ENCODE peak calls at places on chromosomes 11 and 22, in eight cellular contexts. F is transverse colon, E is K562, R is sigmoid colon, P is H1, A is tibial nerve, S is ovary, D is A549. B is an unnamed sample.

GRCh38 chr11:65382804-65383368 is 440 bp upstream of the SLC25A45 start:
- DNase-seq in F (peak), E (no peak), P (no peak), R (peak), A (no peak), S (no peak), D (no peak), B (no peak)

GRCh38 chr11:121393855-121394254 is 58.3 kb upstream of the SORL1 start:
- DNase-seq in F (no peak), A (no peak), D (no peak), R (no peak), P (no peak), E (no peak), S (no peak), B (no peak)

GRCh38 chr11:406796-407650 is 7.8 kb downstream of the SIGIRR start:
- DNase-seq in D (peak), S (peak), P (peak), A (peak), E (peak), R (peak), F (peak), B (peak)

GRCh38 chr11:72292106-72292790 is 48.3 kb upstream of the PHOX2A start:
- DNase-seq in R (no peak), F (no peak), S (no peak), D (no peak), E (no peak), A (no peak), P (no peak), B (no peak)

GRCh38 chr11:99988105-99988907 is 698.8 kb upstream of the ARHGAP42 start:
- DNase-seq in F (no peak), A (no peak), D (no peak), E (no peak), P (no peak), R (no peak), S (no peak), B (no peak)

GRCh38 chr11:20125927-20126326 is 34.3 kb downstream of the DBX1 start:
- DNase-seq in D (peak), E (no peak), A (no peak), P (no peak), R (no peak), F (no peak), S (no peak), B (no peak)

GRCh38 chr11:44837650-44838049 is 110.9 kb downstream of the TSPAN18 start:
- DNase-seq in F (no peak), E (no peak), A (no peak), D (no peak), R (no peak), S (no peak), P (no peak), B (no peak)

GRCh38 chr22:44686873-44687600 is 15.0 kb upstream of the PRR5 start:
- DNase-seq in P (no peak), D (peak), R (no peak), E (no peak), F (no peak), S (no peak), A (no peak), B (no peak)

GRCh38 chr22:40525250-40525884 is 111.2 kb downstream of the MRTFA start:
- DNase-seq in E (no peak), F (peak), A (no peak), S (peak), R (no peak), P (no peak), D (peak), B (no peak)

GRCh38 chr22:46887978-46888377 is 125.5 kb downstream of the TBC1D22A start:
- DNase-seq in E (no peak), S (no peak), A (no peak), F (no peak), P (no peak), D (no peak), R (no peak), B (no peak)

GRCh38 chr11:88779551-88779950 is 286.2 kb downstream of the GRM5 start:
- DNase-seq in A (no peak), S (no peak), P (no peak), R (no peak), D (peak), F (no peak), E (no peak), B (no peak)

GRCh38 chr11:126842038-126842437 is 158.5 kb downstream of the KIRREL3 start:
- DNase-seq in D (no peak), R (no peak), E (no peak), P (no peak), A (no peak), F (no peak), S (no peak), B (no peak)

GRCh38 chr11:113506461-113506860 is 31.3 kb upstream of the DRD2 start:
- DNase-seq in E (no peak), S (no peak), R (no peak), F (no peak), D (no peak), A (no peak), P (no peak), B (peak)

GRCh38 chr11:46914363-46914762 is 4.0 kb downstream of the LRP4 start:
- DNase-seq in D (no peak), E (peak), S (no peak), P (no peak), A (no peak), F (no peak), R (no peak), B (no peak)

GRCh38 chr22:36208162-36208765 is 6.7 kb upstream of the APOL4 start:
- DNase-seq in A (no peak), E (no peak), F (no peak), D (no peak), R (no peak), S (no peak), P (no peak), B (no peak)

GRCh38 chr22:27124336-27125023 is 467.1 kb downstream of the MIAT start:
- DNase-seq in E (no peak), D (no peak), A (no peak), S (peak), F (peak), P (no peak), R (peak), B (no peak)

GRCh38 chr22:27879923-27880322 is 39.1 kb downstream of the PITPNB start:
- DNase-seq in S (no peak), E (peak), D (peak), P (no peak), A (no peak), R (no peak), F (no peak), B (no peak)

GRCh38 chr22:45878051-45878764 is 98.8 kb downstream of the WNT7B start:
- DNase-seq in R (peak), D (no peak), A (peak), S (peak), F (peak), E (no peak), P (no peak), B (no peak)

GRCh38 chr22:28171135-28171534 is 252.1 kb upstream of the PITPNB start:
- DNase-seq in S (no peak), P (no peak), R (no peak), E (no peak), D (no peak), F (no peak), A (no peak), B (no peak)

GRCh38 chr11:102850973-102851745 is 7.8 kb upstream of the MMP3 start:
- DNase-seq in E (no peak), P (no peak), D (peak), A (no peak), F (peak), S (no peak), R (no peak), B (peak)

GRCh38 chr22:30857103-30857502 is 111.5 kb downstream of the MORC2 start:
- DNase-seq in S (no peak), A (no peak), F (no peak), R (no peak), P (no peak), D (no peak), E (no peak), B (peak)

GRCh38 chr22:36430863-36431262 is 43.1 kb upstream of the MYH9 start:
- DNase-seq in F (no peak), A (no peak), R (no peak), E (peak), P (no peak), D (peak), S (no peak), B (no peak)

GRCh38 chr11:78399136-78399535 is 18.5 kb downstream of the GAB2 start:
- DNase-seq in D (no peak), S (no peak), P (no peak), A (no peak), E (no peak), R (no peak), F (no peak), B (no peak)

GRCh38 chr22:49887716-49888115 is 30.5 kb downstream of the ALG12 start:
- DNase-seq in R (no peak), E (no peak), S (no peak), F (no peak), A (no peak), D (no peak), P (no peak), B (no peak)

GRCh38 chr11:5310423-5310822 is 8.7 kb upstream of the OR51B4 start:
- DNase-seq in D (no peak), A (no peak), E (no peak), R (no peak), S (no peak), F (no peak), P (no peak), B (no peak)

GRCh38 chr11:77249427-77249826 is 52.1 kb downstream of the GDPD4 start:
- DNase-seq in D (no peak), E (no peak), P (no peak), A (no peak), S (no peak), R (no peak), F (no peak), B (no peak)

GRCh38 chr11:65516135-65516968 is 8.5 kb upstream of the SCYL1 start:
- DNase-seq in A (no peak), E (no peak), D (no peak), S (no peak), F (no peak), P (no peak), R (peak), B (no peak)

GRCh38 chr11:103586756-103587155 is 449.7 kb upstream of the DDI1 start:
- DNase-seq in A (no peak), F (no peak), E (no peak), R (no peak), P (no peak), D (no peak), S (no peak), B (no peak)

GRCh38 chr11:47914743-47915142 is 65.6 kb upstream of the PTPRJ start:
- DNase-seq in E (no peak), F (no peak), S (no peak), D (no peak), A (no peak), R (no peak), P (no peak), B (no peak)

GRCh38 chr11:34263462-34264186 is 94.2 kb downstream of the ABTB2 start:
- DNase-seq in D (peak), P (no peak), E (no peak), R (peak), F (peak), S (no peak), A (no peak), B (no peak)

GRCh38 chr22:47391169-47392053 is 629.0 kb downstream of the TBC1D22A start:
- DNase-seq in E (no peak), R (peak), D (no peak), P (no peak), F (no peak), A (no peak), S (no peak), B (no peak)

GRCh38 chr11:7490054-7490453 is 4.7 kb downstream of the OLFML1 start:
- DNase-seq in F (no peak), S (no peak), P (no peak), A (no peak), R (no peak), E (no peak), D (no peak), B (peak)

GRCh38 chr22:42794551-42795510 is 62.2 kb downstream of the ARFGAP3 start:
- DNase-seq in F (no peak), D (no peak), R (no peak), P (no peak), S (peak), A (no peak), E (no peak), B (no peak)
- TF ChIP-seq CTCF in F (no peak), D (no peak), R (no peak), P (peak), S (no peak), A (no peak), E (peak), B (no peak)

GRCh38 chr22:19634576-19634975 is 79.7 kb upstream of the SEPTIN5 start:
- DNase-seq in P (no peak), S (no peak), E (no peak), R (peak), A (no peak), F (no peak), D (no peak), B (no peak)
- TF ChIP-seq EP300 in P (no peak), S (no peak), E (no peak), R (no peak), A (no peak), F (no peak), D (no peak), B (no peak)

DNA sequence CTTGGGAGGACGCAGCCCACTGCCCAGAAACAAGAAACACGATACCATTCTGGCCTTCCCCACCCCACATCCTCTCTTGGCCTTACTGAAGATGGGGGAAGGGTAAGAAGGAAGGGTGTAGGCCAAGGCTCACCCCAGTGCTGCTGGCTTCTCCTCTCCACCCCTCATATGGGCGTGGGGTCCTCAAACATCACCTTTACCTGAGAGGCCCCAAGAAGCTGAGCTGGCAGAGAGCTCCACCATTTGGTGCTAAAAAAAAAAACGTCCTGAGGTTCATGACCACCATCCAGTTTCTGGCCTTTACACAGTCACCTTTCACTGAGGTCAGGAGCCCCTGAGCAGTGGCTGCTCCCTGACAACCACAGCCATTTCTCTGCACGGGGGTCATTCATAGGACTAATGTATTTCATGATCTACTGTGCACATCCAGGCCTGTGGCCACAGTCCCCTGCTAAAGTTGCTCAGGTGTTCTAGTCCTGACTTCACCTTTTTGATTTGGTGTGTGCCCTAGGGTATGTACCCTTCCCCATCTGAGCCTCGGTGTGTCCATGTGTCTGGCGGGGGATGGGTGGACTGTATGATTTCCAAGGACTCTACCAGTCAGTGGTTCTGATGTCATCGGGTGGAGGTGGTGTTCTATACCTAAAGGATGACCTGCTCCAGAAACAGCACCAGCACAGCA is 15.1 kb downstream of the RHOG start:
- DNase-seq in R (no peak), A (no peak), P (no peak), S (no peak), F (no peak), D (no peak), E (no peak), B (no peak)
- TF ChIP-seq POLR2A in R (no peak), A (no peak), P (no peak), S (no peak), F (no peak), D (no peak), E (peak), B (no peak)

GRCh38 chr11:60895687-60896086 is 10.7 kb downstream of the PRPF19 start:
- DNase-seq in D (no peak), F (peak), P (no peak), S (no peak), A (no peak), R (no peak), E (no peak), B (no peak)
- TF ChIP-seq CTCF in D (no peak), F (no peak), P (no peak), S (no peak), A (no peak), R (no peak), E (no peak), B (no peak)

DNA sequence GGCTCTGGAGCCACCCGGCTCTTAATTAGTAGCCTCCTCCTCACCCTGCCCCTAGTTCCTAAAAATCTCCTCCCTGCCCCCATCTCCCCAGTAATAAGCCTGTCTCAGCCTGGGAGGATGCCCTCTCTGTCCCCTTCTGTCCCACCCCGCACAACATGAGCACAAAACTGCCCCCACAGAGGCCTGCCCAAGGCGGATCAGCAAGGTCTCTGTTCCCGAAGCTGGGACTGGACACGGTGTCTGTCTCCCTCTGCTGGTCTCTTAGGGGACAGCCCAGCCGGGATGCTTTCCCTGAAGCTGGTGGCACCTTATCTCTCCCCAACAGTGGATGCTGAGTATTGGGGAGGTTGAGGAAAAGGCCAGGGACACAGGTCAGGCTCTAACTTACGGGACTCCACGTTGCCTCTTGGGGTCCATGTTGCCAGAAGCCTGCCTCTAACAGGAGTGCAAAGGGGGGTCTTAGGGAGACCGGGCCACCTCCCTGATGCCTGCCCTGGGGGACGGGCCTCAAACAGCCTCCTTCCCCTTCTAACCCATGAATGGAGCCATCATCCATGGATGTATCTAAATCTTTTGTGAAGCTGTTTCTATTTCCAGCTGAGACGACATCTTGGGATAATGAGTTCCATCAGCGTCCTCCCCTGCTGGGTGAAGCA is 9.2 kb upstream of the RAD9A start:
- DNase-seq in P (no peak), D (peak), R (peak), S (peak), A (peak), F (peak), E (peak), B (no peak)
- TF ChIP-seq EP300 in P (no peak), D (no peak), R (no peak), S (no peak), A (no peak), F (no peak), E (peak), B (no peak)

DNA sequence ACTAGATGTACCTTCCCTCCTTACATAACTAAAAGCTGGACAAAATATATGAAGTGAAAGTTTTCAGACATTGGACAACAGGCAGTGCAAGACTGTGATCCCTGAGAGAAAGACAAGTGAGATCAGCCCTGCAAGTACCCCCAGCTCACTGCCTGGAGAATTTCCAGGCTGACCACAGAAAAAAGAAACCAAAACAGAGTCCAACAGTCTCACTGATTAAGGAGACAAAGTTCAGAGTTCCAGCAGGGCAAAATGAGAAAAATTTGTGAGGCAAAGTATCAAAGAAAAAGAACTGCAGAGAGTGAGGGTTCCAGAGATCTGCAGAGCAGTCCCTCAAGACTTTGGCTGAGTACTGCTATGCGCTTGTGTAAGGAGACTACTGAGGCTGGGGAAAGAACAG is 47.3 kb upstream of the TMEM45B start:
- DNase-seq in F (no peak), A (no peak), P (no peak), D (no peak), R (no peak), S (no peak), E (no peak), B (no peak)
- TF ChIP-seq POLR2A in F (no peak), A (no peak), P (no peak), D (no peak), R (no peak), S (no peak), E (no peak), B (no peak)

DNA sequence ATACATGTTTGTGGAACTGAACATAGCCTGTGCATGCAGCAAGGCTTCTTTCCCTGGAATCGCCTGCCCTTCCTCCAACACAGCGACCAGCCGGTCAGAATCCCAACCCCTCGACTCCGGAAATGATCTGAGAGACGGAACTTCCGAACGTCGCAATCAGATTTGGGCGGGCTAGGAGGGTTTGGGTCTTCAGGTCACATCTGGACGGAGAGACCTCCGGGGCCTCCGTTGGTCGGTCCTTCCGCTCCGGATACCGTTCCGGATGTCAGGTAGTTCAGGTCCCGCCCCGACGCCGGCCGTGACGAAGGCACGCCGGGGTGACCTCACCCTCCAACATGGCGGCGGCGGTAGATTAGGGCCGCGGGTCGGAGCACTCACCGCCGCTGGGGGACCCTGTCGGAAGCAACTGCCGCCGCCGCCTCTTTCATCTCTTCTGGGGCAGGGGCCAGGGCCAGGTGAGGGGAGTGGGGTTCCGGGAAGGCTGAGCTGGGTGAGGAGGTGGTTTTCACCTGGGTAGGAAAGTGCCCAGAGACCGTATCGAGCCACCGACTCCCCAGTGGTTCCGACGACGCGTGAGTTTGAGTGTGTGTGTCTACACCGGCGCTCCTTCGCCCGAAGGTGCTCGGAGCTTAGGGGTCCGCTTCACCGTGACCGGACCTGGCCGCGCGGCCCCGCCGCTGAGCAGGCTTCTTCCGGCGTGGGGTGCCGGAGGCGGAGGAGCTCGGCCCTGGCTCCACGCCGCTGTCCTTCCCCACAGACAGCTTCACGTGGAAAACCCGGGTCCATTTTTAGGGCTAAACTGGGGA is at the start of gene BCL2L13:
- DNase-seq in S (peak), P (peak), A (peak), E (peak), F (peak), D (peak), R (peak), B (peak)
- TF ChIP-seq CTCF in S (no peak), P (no peak), A (no peak), E (no peak), F (no peak), D (no peak), R (no peak), B (peak)